ENCODE peak calls at places on chromosomes 2 and 18, in four cellular contexts. One of them, this sample, is unnamed.

GRCh38 chr2:15970701-15971100 is 30.4 kb downstream of the MYCN start:
- DNase-seq in NCI-H1092 treated with DMSO at 0.1 percent for 48 hours: no peak
- DNase-seq in RCC 7860: no peak
- DNase-seq in ecto neural progenitor cell: no peak
- DNase-seq in this sample: no peak

GRCh38 chr2:9971105-9971818 is 19.8 kb downstream of the GRHL1 start:
- DNase-seq in NCI-H1092 treated with DMSO at 0.1 percent for 48 hours: no peak
- DNase-seq in RCC 7860: no peak
- DNase-seq in ecto neural progenitor cell: no peak
- DNase-seq in this sample: no peak

GRCh38 chr2:41400057-41400665 is 647.7 kb upstream of the PKDCC start:
- DNase-seq in NCI-H1092 treated with DMSO at 0.1 percent for 48 hours: no peak
- DNase-seq in RCC 7860: no peak
- DNase-seq in ecto neural progenitor cell: no peak
- DNase-seq in this sample: no peak

GRCh38 chr18:22813648-22814328 is 119.3 kb upstream of the RBBP8 start:
- DNase-seq in NCI-H1092 treated with DMSO at 0.1 percent for 48 hours: peak
- DNase-seq in RCC 7860: peak
- DNase-seq in ecto neural progenitor cell: no peak
- DNase-seq in this sample: no peak

GRCh38 chr2:235765181-235765820 is 271.5 kb downstream of the AGAP1 start:
- DNase-seq in NCI-H1092 treated with DMSO at 0.1 percent for 48 hours: no peak
- DNase-seq in RCC 7860: peak
- DNase-seq in ecto neural progenitor cell: no peak
- DNase-seq in this sample: no peak

GRCh38 chr2:105291981-105292380 is 37.6 kb downstream of the TGFBRAP1 start:
- DNase-seq in NCI-H1092 treated with DMSO at 0.1 percent for 48 hours: no peak
- DNase-seq in RCC 7860: no peak
- DNase-seq in ecto neural progenitor cell: no peak
- DNase-seq in this sample: no peak

GRCh38 chr2:239768907-239769573 is 256.1 kb downstream of the NDUFA10 start:
- DNase-seq in NCI-H1092 treated with DMSO at 0.1 percent for 48 hours: no peak
- DNase-seq in RCC 7860: no peak
- DNase-seq in ecto neural progenitor cell: no peak
- DNase-seq in this sample: no peak

GRCh38 chr2:160614391-160614790 is 120.8 kb upstream of the RBMS1 start:
- DNase-seq in NCI-H1092 treated with DMSO at 0.1 percent for 48 hours: no peak
- DNase-seq in RCC 7860: no peak
- DNase-seq in ecto neural progenitor cell: no peak
- DNase-seq in this sample: no peak

GRCh38 chr2:209005371-209005770 is 418.5 kb upstream of the MAP2 start:
- DNase-seq in NCI-H1092 treated with DMSO at 0.1 percent for 48 hours: no peak
- DNase-seq in RCC 7860: no peak
- DNase-seq in ecto neural progenitor cell: no peak
- DNase-seq in this sample: no peak

GRCh38 chr2:238362611-238363010 is 42.3 kb downstream of the TRAF3IP1 start:
- DNase-seq in NCI-H1092 treated with DMSO at 0.1 percent for 48 hours: no peak
- DNase-seq in RCC 7860: no peak
- DNase-seq in ecto neural progenitor cell: no peak
- DNase-seq in this sample: no peak

GRCh38 chr18:63882333-63883141 is 5.0 kb upstream of the SERPINB2 start:
- DNase-seq in NCI-H1092 treated with DMSO at 0.1 percent for 48 hours: no peak
- DNase-seq in RCC 7860: peak
- DNase-seq in ecto neural progenitor cell: no peak
- DNase-seq in this sample: no peak

GRCh38 chr2:136104977-136105376 is 13.0 kb downstream of the CXCR4 start:
- DNase-seq in NCI-H1092 treated with DMSO at 0.1 percent for 48 hours: no peak
- DNase-seq in RCC 7860: no peak
- DNase-seq in ecto neural progenitor cell: no peak
- DNase-seq in this sample: no peak

GRCh38 chr2:71884303-71885042 is 263.2 kb downstream of the CYP26B1 start:
- DNase-seq in NCI-H1092 treated with DMSO at 0.1 percent for 48 hours: no peak
- DNase-seq in RCC 7860: peak
- DNase-seq in ecto neural progenitor cell: peak
- DNase-seq in this sample: peak

GRCh38 chr2:126911111-126911796 is 12.6 kb downstream of the TEX51 start:
- DNase-seq in NCI-H1092 treated with DMSO at 0.1 percent for 48 hours: no peak
- DNase-seq in RCC 7860: no peak
- DNase-seq in ecto neural progenitor cell: no peak
- DNase-seq in this sample: no peak

GRCh38 chr2:30417253-30417652 is 29.8 kb upstream of the LCLAT1 start:
- DNase-seq in NCI-H1092 treated with DMSO at 0.1 percent for 48 hours: no peak
- DNase-seq in RCC 7860: no peak
- DNase-seq in ecto neural progenitor cell: peak
- DNase-seq in this sample: no peak

GRCh38 chr2:70088508-70089219 is 1.4 kb downstream of the PCBP1 start:
- DNase-seq in NCI-H1092 treated with DMSO at 0.1 percent for 48 hours: no peak
- DNase-seq in RCC 7860: no peak
- DNase-seq in ecto neural progenitor cell: no peak
- DNase-seq in this sample: no peak

GRCh38 chr2:68671961-68672360 is 28.6 kb downstream of the PROKR1 start:
- DNase-seq in NCI-H1092 treated with DMSO at 0.1 percent for 48 hours: no peak
- DNase-seq in RCC 7860: no peak
- DNase-seq in ecto neural progenitor cell: no peak
- DNase-seq in this sample: no peak

GRCh38 chr18:48997985-48998831 is 47.4 kb upstream of the SMAD7 start:
- DNase-seq in NCI-H1092 treated with DMSO at 0.1 percent for 48 hours: peak
- DNase-seq in RCC 7860: peak
- DNase-seq in ecto neural progenitor cell: no peak
- DNase-seq in this sample: no peak

GRCh38 chr2:156666130-156666785 is 230.1 kb downstream of the GPD2 start:
- DNase-seq in NCI-H1092 treated with DMSO at 0.1 percent for 48 hours: no peak
- DNase-seq in RCC 7860: no peak
- DNase-seq in ecto neural progenitor cell: no peak
- DNase-seq in this sample: no peak

GRCh38 chr2:189566046-189566445 is 14.5 kb downstream of the SLC40A1 start:
- DNase-seq in NCI-H1092 treated with DMSO at 0.1 percent for 48 hours: no peak
- DNase-seq in RCC 7860: no peak
- DNase-seq in ecto neural progenitor cell: no peak
- DNase-seq in this sample: no peak

GRCh38 chr2:43170733-43171101 is 55.7 kb downstream of the ZFP36L2 start:
- DNase-seq in NCI-H1092 treated with DMSO at 0.1 percent for 48 hours: no peak
- DNase-seq in RCC 7860: no peak
- DNase-seq in ecto neural progenitor cell: no peak
- DNase-seq in this sample: no peak

GRCh38 chr18:22180722-22181121 is 11.3 kb downstream of the GATA6 start:
- DNase-seq in NCI-H1092 treated with DMSO at 0.1 percent for 48 hours: no peak
- DNase-seq in RCC 7860: no peak
- DNase-seq in ecto neural progenitor cell: no peak
- DNase-seq in this sample: no peak

GRCh38 chr2:230599854-230600253 is 112.8 kb upstream of the CAB39 start:
- DNase-seq in NCI-H1092 treated with DMSO at 0.1 percent for 48 hours: no peak
- DNase-seq in RCC 7860: no peak
- DNase-seq in ecto neural progenitor cell: no peak
- DNase-seq in this sample: no peak

GRCh38 chr2:24919100-24919976 is 699 bp downstream of the ADCY3 start:
- DNase-seq in NCI-H1092 treated with DMSO at 0.1 percent for 48 hours: peak
- DNase-seq in RCC 7860: no peak
- DNase-seq in ecto neural progenitor cell: peak
- DNase-seq in this sample: no peak

GRCh38 chr2:183579686-183580085 is 455.4 kb downstream of the NUP35 start:
- DNase-seq in NCI-H1092 treated with DMSO at 0.1 percent for 48 hours: no peak
- DNase-seq in RCC 7860: no peak
- DNase-seq in ecto neural progenitor cell: no peak
- DNase-seq in this sample: no peak

GRCh38 chr2:109721117-109721504 is 73.0 kb upstream of the RGPD5 start:
- DNase-seq in NCI-H1092 treated with DMSO at 0.1 percent for 48 hours: no peak
- DNase-seq in RCC 7860: no peak
- DNase-seq in ecto neural progenitor cell: no peak
- DNase-seq in this sample: peak

GRCh38 chr2:235264121-235264493 is 229.7 kb upstream of the AGAP1 start:
- DNase-seq in NCI-H1092 treated with DMSO at 0.1 percent for 48 hours: no peak
- DNase-seq in RCC 7860: peak
- DNase-seq in ecto neural progenitor cell: no peak
- DNase-seq in this sample: no peak

GRCh38 chr2:154623819-154624218 is 74.7 kb upstream of the KCNJ3 start:
- DNase-seq in NCI-H1092 treated with DMSO at 0.1 percent for 48 hours: peak
- DNase-seq in RCC 7860: no peak
- DNase-seq in ecto neural progenitor cell: peak
- DNase-seq in this sample: no peak

GRCh38 chr2:9264301-9264700 is 57.7 kb downstream of the ASAP2 start:
- DNase-seq in NCI-H1092 treated with DMSO at 0.1 percent for 48 hours: no peak
- DNase-seq in RCC 7860: peak
- DNase-seq in ecto neural progenitor cell: no peak
- DNase-seq in this sample: no peak

GRCh38 chr2:200839513-200839912 is 24.9 kb downstream of the CLK1 start:
- DNase-seq in NCI-H1092 treated with DMSO at 0.1 percent for 48 hours: no peak
- DNase-seq in RCC 7860: no peak
- DNase-seq in ecto neural progenitor cell: no peak
- DNase-seq in this sample: no peak

GRCh38 chr2:80326214-80326613 is 21.7 kb upstream of the LRRTM1 start:
- DNase-seq in NCI-H1092 treated with DMSO at 0.1 percent for 48 hours: peak
- DNase-seq in RCC 7860: peak
- DNase-seq in ecto neural progenitor cell: no peak
- DNase-seq in this sample: no peak

GRCh38 chr2:226742346-226742745 is 57.3 kb downstream of the IRS1 start:
- DNase-seq in NCI-H1092 treated with DMSO at 0.1 percent for 48 hours: peak
- DNase-seq in RCC 7860: no peak
- DNase-seq in ecto neural progenitor cell: no peak
- DNase-seq in this sample: no peak

GRCh38 chr18:49846263-49846662 is 32.9 kb upstream of the ACAA2 start:
- DNase-seq in NCI-H1092 treated with DMSO at 0.1 percent for 48 hours: no peak
- DNase-seq in RCC 7860: no peak
- DNase-seq in ecto neural progenitor cell: no peak
- DNase-seq in this sample: peak

GRCh38 chr2:29201979-29202378 is 86.8 kb downstream of the CLIP4 start:
- DNase-seq in NCI-H1092 treated with DMSO at 0.1 percent for 48 hours: no peak
- DNase-seq in RCC 7860: no peak
- DNase-seq in ecto neural progenitor cell: no peak
- DNase-seq in this sample: no peak

This sample was measured in vagina.